ENCODE peak calls at places on chromosome 1, in five cellular contexts. W is CD4-positive, CD25-positive, alpha-beta regulatory T cell; J is caudate nucleus; U is iPS DF 6.9; M is CD8-positive, alpha-beta memory T cell. E is an unnamed sample.
A peak's percentile ranks its signal among the peaks of the same experiment; 100 is the strongest.

GRCh38 chr1:214500349-214501055 is 50.9 kb downstream of the PTPN14 start:
- DNase-seq in U (no peak), J (no peak), M (no peak), W (no peak), E (no peak)

GRCh38 chr1:64539808-64540207 is 69.9 kb downstream of the CACHD1 start:
- DNase-seq in U (no peak), J (no peak), W (no peak), M (no peak), E (peak; percentile 6)

GRCh38 chr1:21175670-21176581 is 771 bp downstream of the EIF4G3 start:
- DNase-seq in M (peak; percentile 71), J (peak; percentile 71), W (peak; percentile 26), U (no peak), E (peak; percentile 43)

GRCh38 chr1:21939650-21940374 is 2.7 kb upstream of the HSPG2 start:
- DNase-seq in J (peak; percentile 67), M (no peak), W (no peak), U (no peak), E (peak; percentile 69)

GRCh38 chr1:80893140-80893539 is 907.6 kb upstream of the ADGRL2 start:
- DNase-seq in J (no peak), W (no peak), U (no peak), M (no peak), E (no peak)

GRCh38 chr1:1399870-1400575 is 888 bp upstream of the CCNL2 start:
- DNase-seq in J (no peak), W (peak; percentile 37), U (no peak), M (no peak), E (no peak)

GRCh38 chr1:41241748-41242644 is at the start of gene SCMH1:
- DNase-seq in J (peak; percentile 41), W (peak; percentile 64), U (no peak), M (peak; percentile 69), E (no peak)

GRCh38 chr1:73765551-73766233 is 432.3 kb downstream of the LRRIQ3 start:
- DNase-seq in U (no peak), W (no peak), J (no peak), M (no peak), E (no peak)

GRCh38 chr1:110150330-110151174 is at the start of gene SLC6A17:
- DNase-seq in M (no peak), U (no peak), J (peak; percentile 22), W (peak; percentile 16), E (no peak)

GRCh38 chr1:160911925-160912324 is 26.9 kb upstream of the ITLN1 start:
- DNase-seq in M (no peak), J (no peak), U (no peak), W (no peak), E (no peak)

GRCh38 chr1:21289700-21290545 is at the start of gene ECE1:
- DNase-seq in W (peak; percentile 74), M (peak; percentile 71), J (no peak), U (no peak), E (no peak)

GRCh38 chr1:15802234-15802965 is 5.0 kb downstream of the UQCRHL start:
- DNase-seq in M (no peak), J (no peak), U (no peak), W (no peak), E (no peak)

GRCh38 chr1:7386226-7387052 is 384.7 kb upstream of the VAMP3 start:
- DNase-seq in U (no peak), W (no peak), M (no peak), J (no peak), E (peak; percentile 50)

GRCh38 chr1:184504695-184505338 is 118.0 kb downstream of the C1orf21 start:
- DNase-seq in J (no peak), U (no peak), M (no peak), W (no peak), E (no peak)

GRCh38 chr1:108041360-108042143 is 76.6 kb upstream of the VAV3 start:
- DNase-seq in J (no peak), U (no peak), W (peak; percentile 37), M (no peak), E (no peak)

DNA sequence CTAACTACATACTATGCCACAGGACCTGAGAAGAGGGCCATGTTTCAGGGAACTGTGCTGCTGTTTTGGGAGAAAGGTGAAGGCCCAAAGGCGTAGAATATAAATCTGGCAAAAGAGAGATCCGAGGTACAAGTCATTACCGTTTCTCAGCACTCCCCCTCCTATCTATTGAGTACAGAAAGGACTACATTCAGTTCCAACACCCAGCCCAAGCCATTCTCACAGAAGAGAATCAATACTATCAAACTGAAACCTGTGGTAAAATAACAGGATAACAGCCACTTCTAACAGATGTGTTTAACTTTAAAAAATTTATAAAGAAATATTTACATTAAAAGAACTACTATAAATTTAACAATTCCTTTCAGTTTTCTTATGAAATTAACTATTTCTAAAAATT is 7.8 kb downstream of the AHCTF1 start:
- DNase-seq in J (no peak), M (no peak), W (no peak), U (no peak), E (no peak)
- H3K27ac ChIP-seq in J (no peak overlapping the region), M (no peak overlapping the region), W (no peak overlapping the region), U (no peak overlapping the region), E (no peak overlapping the region)

GRCh38 chr1:235866913-235867850 is 476 bp upstream of the LYST start:
- DNase-seq in M (peak; percentile 99), U (peak; percentile 76), J (peak; percentile 95), W (peak; percentile 96), E (peak; percentile 96)

GRCh38 chr1:235866207-235866912 is at the start of gene LYST:
- DNase-seq in U (peak; percentile 11), W (peak; percentile 66), J (peak; percentile 46), M (peak; percentile 76), E (peak; percentile 44)

GRCh38 chr1:235865565-235866206 is 1.0 kb downstream of the LYST start:
- DNase-seq in M (no peak), U (no peak), W (no peak), J (no peak), E (no peak)

GRCh38 chr1:235864965-235865525 is 1.7 kb downstream of the LYST start:
- DNase-seq in J (no peak), W (peak; percentile 38), M (no peak), U (no peak), E (no peak)

GRCh38 chr1:235867903-235868469 is 1.3 kb upstream of the LYST start:
- DNase-seq in J (no peak), M (peak; percentile 75), W (peak; percentile 74), U (no peak), E (no peak)
- H3K27ac ChIP-seq in J (peak overlapping the region; percentile 79), M (peak overlapping the region; percentile 99), W (peak overlapping the region; percentile 100), U (no peak overlapping the region), E (no peak overlapping the region)

DNA sequence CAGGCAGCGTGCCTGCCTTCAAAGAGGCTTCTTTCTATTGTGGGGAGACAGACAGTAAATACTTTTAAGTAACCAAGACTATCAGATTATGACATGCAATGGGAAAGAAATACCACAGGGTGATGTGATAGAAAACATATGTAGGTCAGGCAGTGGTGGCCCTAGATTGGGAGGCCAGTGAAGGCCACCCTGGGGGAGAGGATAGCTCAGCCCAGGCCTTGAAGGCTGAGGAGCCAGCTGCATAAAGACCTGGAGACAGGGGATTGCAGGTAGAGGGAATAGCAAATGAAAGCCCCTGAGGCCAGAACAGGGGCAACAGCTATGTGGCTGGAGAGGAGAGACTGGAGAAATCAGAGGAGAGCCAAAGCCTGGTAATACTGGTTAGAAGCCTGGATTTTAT is 4.0 kb downstream of the SOX13 start:
- DNase-seq in U (no peak), J (no peak), W (no peak), M (no peak), E (no peak)
- H3K27ac ChIP-seq in U (no peak overlapping the region), J (no peak overlapping the region), W (no peak overlapping the region), M (no peak overlapping the region), E (peak overlapping the region; percentile 21)

GRCh38 chr1:72094209-72094608 is 188.1 kb downstream of the NEGR1 start:
- DNase-seq in M (no peak), U (no peak), J (no peak), W (no peak), E (no peak)
- H3K27ac ChIP-seq in M (no peak overlapping the region), U (no peak overlapping the region), J (no peak overlapping the region), W (no peak overlapping the region), E (no peak overlapping the region)

DNA sequence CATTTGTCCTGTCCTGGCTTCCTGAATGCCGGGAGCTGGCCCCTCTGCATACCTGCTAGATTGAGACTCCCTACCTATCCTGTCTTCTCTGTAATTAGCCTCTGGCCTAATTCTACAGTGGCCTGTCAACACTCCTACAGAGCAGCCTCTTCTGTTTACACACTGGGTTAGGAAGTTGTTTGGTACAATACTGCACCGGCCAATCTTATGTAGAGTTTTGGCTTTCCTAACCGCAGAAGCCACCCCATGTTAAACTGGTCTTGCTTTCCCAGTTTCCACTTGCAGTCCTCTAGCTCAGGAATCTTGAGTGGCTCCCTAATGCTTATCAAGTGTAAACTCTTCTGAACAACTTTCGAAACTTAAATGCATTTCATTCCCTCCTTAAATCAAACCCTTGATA is 42.8 kb downstream of the DPH5 start:
- DNase-seq in W (no peak), M (no peak), U (no peak), J (no peak), E (no peak)
- H3K27ac ChIP-seq in W (no peak overlapping the region), M (no peak overlapping the region), U (no peak overlapping the region), J (no peak overlapping the region), E (no peak overlapping the region)

GRCh38 chr1:204420039-204421004 is 8.7 kb upstream of the PPP1R15B start:
- DNase-seq in M (no peak), W (no peak), U (no peak), J (no peak), E (no peak)

GRCh38 chr1:204416589-204417230 is 5.1 kb upstream of the PPP1R15B start:
- DNase-seq in U (no peak), W (no peak), J (no peak), M (no peak), E (no peak)

GRCh38 chr1:204417231-204417997 is 5.8 kb upstream of the PPP1R15B start:
- DNase-seq in U (no peak), W (no peak), J (no peak), M (no peak), E (peak; percentile 12)

GRCh38 chr1:204419064-204419403 is 7.4 kb upstream of the PPP1R15B start:
- DNase-seq in J (no peak), U (no peak), M (no peak), W (no peak), E (no peak)

DNA sequence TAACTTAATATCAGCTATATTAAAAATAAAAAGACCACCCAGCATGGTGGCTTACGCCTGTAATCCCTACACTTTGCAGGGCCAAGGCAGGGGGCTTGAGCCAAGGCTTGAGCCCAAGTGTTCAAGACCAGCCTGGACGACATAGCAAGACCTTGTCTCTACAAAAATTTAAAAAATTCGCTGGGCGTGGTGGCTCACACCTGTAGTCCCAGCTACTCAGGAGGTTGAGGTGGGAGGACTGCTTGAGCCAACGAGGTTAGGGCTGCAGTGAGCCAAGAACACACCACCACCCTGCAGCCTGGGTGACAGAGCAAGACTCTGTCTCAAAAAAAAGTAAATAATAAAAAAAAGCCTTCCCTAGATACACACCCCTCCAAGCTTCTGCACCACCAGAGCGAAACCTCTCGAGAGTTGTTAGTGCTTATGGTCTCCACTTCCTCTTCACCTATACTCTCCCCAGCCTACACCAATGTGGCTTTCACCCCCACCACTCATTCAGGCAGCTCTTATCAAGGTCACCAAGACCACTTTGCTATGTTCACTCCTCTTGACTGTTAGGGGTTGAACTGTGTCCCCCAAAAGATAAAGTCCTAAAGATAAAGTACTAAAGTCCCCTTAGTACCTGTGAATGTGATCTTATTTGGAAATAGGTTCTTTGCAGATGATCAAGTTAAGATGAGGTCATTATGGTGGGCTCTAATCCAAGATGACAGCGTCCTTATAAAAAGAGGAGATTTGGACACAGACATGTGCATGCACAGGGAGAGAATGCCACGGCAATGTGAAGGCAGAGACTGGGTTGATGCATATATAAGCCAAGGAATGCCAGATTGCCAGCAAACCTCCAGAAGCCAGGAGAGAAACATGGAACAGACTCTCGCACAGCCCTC is 6.8 kb upstream of the PPP1R15B start:
- DNase-seq in U (no peak), W (no peak), M (no peak), J (no peak), E (no peak)
- H3K27ac ChIP-seq in U (no peak overlapping the region), W (no peak overlapping the region), M (peak overlapping the region; percentile 14), J (peak overlapping the region; percentile 11), E (no peak overlapping the region)